ENCODE peak calls at places on chromosomes 1 and 21, in five cellular contexts. One of them, this sample, is unnamed.

GRCh38 chr1:113255038-113255727 is 135.1 kb upstream of the MAGI3 start:
- DNase-seq in hypothalamus: no peak
- DNase-seq in left colon: no peak
- DNase-seq in effector CD4-positive, alpha-beta T cell: no peak
- DNase-seq in anterior cingulate cortex: no peak
- DNase-seq in this sample: no peak

GRCh38 chr1:245829861-245830260 is 675.1 kb downstream of the KIF26B start:
- DNase-seq in hypothalamus: no peak
- DNase-seq in left colon: no peak
- DNase-seq in effector CD4-positive, alpha-beta T cell: no peak
- DNase-seq in anterior cingulate cortex: no peak
- DNase-seq in this sample: no peak

GRCh38 chr1:206829875-206830274 is 35.5 kb upstream of the IL20 start:
- DNase-seq in hypothalamus: no peak
- DNase-seq in left colon: peak
- DNase-seq in effector CD4-positive, alpha-beta T cell: no peak
- DNase-seq in anterior cingulate cortex: no peak
- DNase-seq in this sample: no peak

GRCh38 chr1:211580303-211580687 is 1.3 kb upstream of the SLC30A1 start:
- DNase-seq in hypothalamus: no peak
- DNase-seq in left colon: peak
- DNase-seq in effector CD4-positive, alpha-beta T cell: no peak
- DNase-seq in anterior cingulate cortex: no peak
- DNase-seq in this sample: no peak

GRCh38 chr1:240455228-240455821 is 156.6 kb downstream of the GREM2 start:
- DNase-seq in hypothalamus: no peak
- DNase-seq in left colon: no peak
- DNase-seq in effector CD4-positive, alpha-beta T cell: no peak
- DNase-seq in anterior cingulate cortex: no peak
- DNase-seq in this sample: peak

GRCh38 chr1:172641492-172641891 is 17.4 kb upstream of the FASLG start:
- DNase-seq in hypothalamus: no peak
- DNase-seq in left colon: no peak
- DNase-seq in effector CD4-positive, alpha-beta T cell: no peak
- DNase-seq in anterior cingulate cortex: no peak
- DNase-seq in this sample: no peak

GRCh38 chr1:202113690-202114300 is 8.9 kb upstream of the GPR37L1 start:
- DNase-seq in hypothalamus: no peak
- DNase-seq in left colon: no peak
- DNase-seq in effector CD4-positive, alpha-beta T cell: no peak
- DNase-seq in anterior cingulate cortex: no peak
- DNase-seq in this sample: peak

GRCh38 chr21:35178812-35179211 is 129.7 kb upstream of the RUNX1 start:
- DNase-seq in hypothalamus: no peak
- DNase-seq in left colon: no peak
- DNase-seq in effector CD4-positive, alpha-beta T cell: no peak
- DNase-seq in anterior cingulate cortex: no peak
- DNase-seq in this sample: no peak

GRCh38 chr1:226135059-226135651 is 51.4 kb downstream of the ACBD3 start:
- DNase-seq in hypothalamus: no peak
- DNase-seq in left colon: peak
- DNase-seq in effector CD4-positive, alpha-beta T cell: no peak
- DNase-seq in anterior cingulate cortex: no peak
- DNase-seq in this sample: peak

GRCh38 chr1:22163578-22163977 is 20.7 kb upstream of the WNT4 start:
- DNase-seq in hypothalamus: no peak
- DNase-seq in left colon: peak
- DNase-seq in effector CD4-positive, alpha-beta T cell: no peak
- DNase-seq in anterior cingulate cortex: no peak
- DNase-seq in this sample: peak

GRCh38 chr1:116825400-116825734 is 71.1 kb downstream of the CD2 start:
- DNase-seq in hypothalamus: no peak
- DNase-seq in left colon: peak
- DNase-seq in effector CD4-positive, alpha-beta T cell: no peak
- DNase-seq in anterior cingulate cortex: peak
- DNase-seq in this sample: no peak

GRCh38 chr1:27600500-27601175 is 3.3 kb downstream of the AHDC1 start:
- DNase-seq in hypothalamus: no peak
- DNase-seq in left colon: no peak
- DNase-seq in effector CD4-positive, alpha-beta T cell: no peak
- DNase-seq in anterior cingulate cortex: no peak
- DNase-seq in this sample: no peak

GRCh38 chr1:8552135-8552534 is 234.2 kb downstream of the SLC45A1 start:
- DNase-seq in hypothalamus: no peak
- DNase-seq in left colon: no peak
- DNase-seq in effector CD4-positive, alpha-beta T cell: no peak
- DNase-seq in anterior cingulate cortex: no peak
- DNase-seq in this sample: no peak